ENCODE peak calls at places on chromosomes 6 and 20, in eight cellular contexts. F is neuronal stem cell; A is CD8-positive, alpha-beta memory T cell; N is left lung; Q is mesendoderm; U is H1; C is brain microvascular endothelial cell; V is heart right ventricle. I is an unnamed sample.

GRCh38 chr20:44579313-44580090 is 2.9 kb upstream of the PKIG start:
- DNase-seq in F (peak; percentile 24), A (no peak), N (no peak), Q (no peak), U (no peak), C (no peak), V (no peak), I (no peak)

GRCh38 chr20:6819599-6819998 is 52.1 kb downstream of the BMP2 start:
- DNase-seq in F (no peak), A (no peak), N (no peak), Q (peak; percentile 50), U (no peak), C (no peak), V (no peak), I (no peak)

GRCh38 chr6:25311251-25311910 is 32.2 kb downstream of the CARMIL1 start:
- DNase-seq in F (no peak), A (no peak), N (no peak), Q (peak; percentile 63), U (no peak), C (peak; percentile 30), V (no peak), I (no peak)

GRCh38 chr6:7171119-7171518 is 63.4 kb downstream of the RREB1 start:
- DNase-seq in F (no peak), A (no peak), N (no peak), Q (no peak), U (no peak), C (no peak), V (no peak), I (no peak)

GRCh38 chr6:113763883-113764282 is 93.3 kb upstream of the MARCKS start:
- DNase-seq in F (no peak), A (no peak), N (no peak), Q (peak; percentile 50), U (no peak), C (peak; percentile 45), V (no peak), I (no peak)

GRCh38 chr6:71681234-71681867 is 205.0 kb upstream of the RIMS1 start:
- DNase-seq in F (no peak), A (no peak), N (no peak), Q (no peak), U (no peak), C (no peak), V (no peak), I (no peak)

GRCh38 chr20:43744966-43745733 is 18.3 kb upstream of the GTSF1L start:
- DNase-seq in F (no peak), A (no peak), N (no peak), Q (peak; percentile 46), U (no peak), C (no peak), V (no peak), I (peak; percentile 99)

GRCh38 chr6:153804755-153805330 is 234.2 kb upstream of the OPRM1 start:
- DNase-seq in F (no peak), A (no peak), N (no peak), Q (no peak), U (no peak), C (no peak), V (no peak), I (no peak)

GRCh38 chr6:144675231-144675861 is 390.2 kb downstream of the UTRN start:
- DNase-seq in F (no peak), A (no peak), N (no peak), Q (no peak), U (no peak), C (peak; percentile 90), V (no peak), I (peak; percentile 83)

GRCh38 chr6:21744321-21744720 is 150.8 kb downstream of the SOX4 start:
- DNase-seq in F (no peak), A (no peak), N (no peak), Q (no peak), U (no peak), C (no peak), V (no peak), I (no peak)

GRCh38 chr6:129575378-129576118 is 134.4 kb downstream of the ARHGAP18 start:
- DNase-seq in F (peak; percentile 17), A (no peak), N (no peak), Q (peak; percentile 70), U (no peak), C (peak; percentile 65), V (no peak), I (peak; percentile 14)

GRCh38 chr20:38392356-38392755 is 42.8 kb downstream of the SNHG17 start:
- DNase-seq in F (no peak), A (no peak), N (no peak), Q (peak; percentile 31), U (no peak), C (no peak), V (no peak), I (no peak)

GRCh38 chr6:158322724-158323560 is 10.7 kb downstream of the TULP4 start:
- DNase-seq in F (no peak), A (no peak), N (no peak), Q (no peak), U (no peak), C (no peak), V (no peak), I (no peak)

GRCh38 chr20:24432057-24432456 is 37.4 kb upstream of the SYNDIG1 start:
- DNase-seq in F (no peak), A (no peak), N (no peak), Q (no peak), U (no peak), C (no peak), V (no peak), I (no peak)

GRCh38 chr20:56385130-56385529 is 6.9 kb downstream of the AURKA start:
- DNase-seq in F (no peak), A (no peak), N (no peak), Q (no peak), U (no peak), C (no peak), V (no peak), I (no peak)

GRCh38 chr20:56380375-56380774 is 11.6 kb downstream of the AURKA start:
- DNase-seq in F (no peak), A (no peak), N (no peak), Q (no peak), U (no peak), C (peak; percentile 37), V (no peak), I (no peak)

GRCh38 chr20:56383334-56383733 is 8.7 kb downstream of the AURKA start:
- DNase-seq in F (no peak), A (no peak), N (no peak), Q (no peak), U (no peak), C (no peak), V (no peak), I (no peak)

GRCh38 chr20:56381501-56381900 is 10.5 kb downstream of the AURKA start:
- DNase-seq in F (no peak), A (no peak), N (no peak), Q (no peak), U (no peak), C (no peak), V (no peak), I (no peak)

GRCh38 chr20:56382696-56383095 is 9.3 kb downstream of the AURKA start:
- DNase-seq in F (no peak), A (no peak), N (no peak), Q (peak; percentile 38), U (no peak), C (no peak), V (no peak), I (no peak)
- H3K36me3 ChIP-seq in F (peaks cover 40% of the 10 kb centered on the region), A (no peaks in the 10 kb centered on the region), N (peaks cover 18% of the 10 kb centered on the region), Q (peaks cover 17% of the 10 kb centered on the region), U (peaks cover 22% of the 10 kb centered on the region), C (peaks cover 2% of the 10 kb centered on the region), V (no peaks in the 10 kb centered on the region), I (peaks cover 100% of the 10 kb centered on the region)

DNA sequence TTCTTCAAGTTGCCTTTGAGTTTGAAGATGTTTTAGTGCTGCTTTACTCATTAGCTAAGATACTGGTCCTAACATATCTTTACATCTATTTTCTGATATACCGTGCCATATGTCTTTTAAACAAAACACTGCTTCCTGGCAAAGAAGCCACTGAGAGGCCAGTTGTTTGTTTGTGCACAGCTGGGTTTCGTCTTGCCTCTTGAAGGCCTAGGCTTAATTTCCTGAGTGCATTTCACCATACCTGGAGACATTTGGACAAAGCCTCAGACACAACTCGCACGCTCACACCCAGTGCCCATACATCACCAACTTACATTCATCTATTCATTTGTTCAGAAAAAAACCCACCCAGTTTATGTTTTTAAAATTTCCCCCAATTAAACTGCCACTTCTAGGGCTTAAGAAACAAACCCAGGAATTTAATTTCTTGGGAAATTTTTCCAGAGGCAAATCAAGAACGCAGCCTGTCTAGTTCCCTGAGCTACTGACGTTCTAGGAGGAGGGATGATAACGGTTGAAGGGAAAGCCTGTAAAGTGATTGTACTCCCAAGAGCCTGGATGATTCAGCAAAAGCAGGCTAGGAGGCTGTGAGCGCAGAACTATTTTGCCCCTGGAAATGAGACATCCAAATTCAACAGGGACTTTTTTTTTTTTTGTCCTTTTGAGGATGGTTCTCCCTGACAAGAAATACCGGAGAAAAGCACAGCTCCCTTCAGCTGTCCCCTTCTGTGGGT is 77.7 kb downstream of the OLIG3 start:
- DNase-seq in F (no peak), A (no peak), N (no peak), Q (peak; percentile 39), U (no peak), C (peak; percentile 54), V (no peak), I (no peak)
- H3K27ac ChIP-seq in F (no peak overlapping the region), A (no peak overlapping the region), N (no peak overlapping the region), Q (no peak overlapping the region), U (no peak overlapping the region), C (no peak overlapping the region), V (peak overlapping the region; percentile 20), I (no peak overlapping the region)

GRCh38 chr6:96811670-96812069 is 25.6 kb downstream of the GPR63 start:
- DNase-seq in F (no peak), A (no peak), N (no peak), Q (no peak), U (no peak), C (no peak), V (no peak), I (no peak)
- H3K4me3 ChIP-seq in F (no peak overlapping the region), A (no peak overlapping the region), N (no peak overlapping the region), Q (no peak overlapping the region), U (no peak overlapping the region), C (no peak overlapping the region), V (no peak overlapping the region), I (no peak overlapping the region)

GRCh38 chr20:58236612-58237317 is 8.3 kb upstream of the ANKRD60 start:
- DNase-seq in F (peak; percentile 61), A (peak; percentile 75), N (peak; percentile 95), Q (peak; percentile 77), U (peak; percentile 34), C (peak; percentile 68), V (peak; percentile 77), I (peak; percentile 92)

GRCh38 chr20:58237318-58238182 is 9.1 kb upstream of the ANKRD60 start:
- DNase-seq in F (no peak), A (no peak), N (no peak), Q (no peak), U (no peak), C (peak; percentile 35), V (no peak), I (no peak)

GRCh38 chr20:58238490-58238889 is 10.0 kb upstream of the ANKRD60 start:
- DNase-seq in F (no peak), A (no peak), N (no peak), Q (no peak), U (no peak), C (no peak), V (no peak), I (no peak)

GRCh38 chr20:58241766-58242465 is 13.5 kb upstream of the ANKRD60 start:
- DNase-seq in F (no peak), A (no peak), N (no peak), Q (no peak), U (no peak), C (no peak), V (no peak), I (no peak)

DNA sequence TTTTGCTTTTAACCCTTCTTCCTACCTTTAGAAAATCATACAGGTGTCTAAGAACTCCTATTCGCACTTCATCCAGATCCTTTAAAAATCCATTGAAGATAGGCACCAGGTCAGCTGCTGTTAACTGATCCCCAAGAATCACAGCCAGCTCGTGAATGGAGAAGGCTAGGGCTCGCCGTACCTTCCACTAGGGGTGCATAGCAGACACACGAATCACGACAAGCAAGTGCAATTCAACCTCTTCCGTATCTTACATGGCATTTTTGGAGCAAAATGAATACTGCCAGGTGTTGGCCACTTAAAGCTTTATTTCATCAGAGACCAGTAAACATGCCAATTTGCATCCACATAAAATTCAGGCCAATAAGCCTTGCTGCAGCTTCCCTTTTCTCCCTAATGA is 10.8 kb upstream of the ANKRD60 start:
- DNase-seq in F (no peak), A (no peak), N (no peak), Q (no peak), U (no peak), C (peak; percentile 25), V (no peak), I (no peak)
- H3K36me3 ChIP-seq in F (peaks cover 6% of the 10 kb centered on the region), A (no peaks in the 10 kb centered on the region), N (peaks cover 39% of the 10 kb centered on the region), Q (no peaks in the 10 kb centered on the region), U (peaks cover 2% of the 10 kb centered on the region), C (peaks cover 30% of the 10 kb centered on the region), V (no peaks in the 10 kb centered on the region), I (no peaks in the 10 kb centered on the region)